ENCODE peak calls at places on chromosomes 5 and 9, in five cellular contexts. C is GM12892, N is H1, X is GM12891, Z is GM12878. W is an unnamed sample.

GRCh38 chr9:96158147-96158546 is 143.8 kb downstream of the HSD17B3 start:
- DNase-seq in X (no peak), N (no peak), C (no peak), Z (no peak), W (no peak)

GRCh38 chr5:175464414-175465233 is 13.7 kb upstream of the SFXN1 start:
- DNase-seq in X (no peak), Z (no peak), N (peak; percentile 87), C (no peak), W (peak; percentile 60)

GRCh38 chr9:742914-743594 is 98.4 kb upstream of the DMRT1 start:
- DNase-seq in N (no peak), C (no peak), Z (no peak), X (no peak), W (no peak)

GRCh38 chr5:173547579-173547978 is 68.9 kb downstream of the BOD1 start:
- DNase-seq in N (no peak), C (peak; percentile 47), Z (peak; percentile 48), X (peak; percentile 38), W (no peak)

GRCh38 chr5:14665110-14665822 is 748 bp downstream of the OTULIN start:
- DNase-seq in X (no peak), C (no peak), N (no peak), Z (no peak), W (peak; percentile 70)

GRCh38 chr5:61744690-61745619 is 412.9 kb downstream of the ZSWIM6 start:
- DNase-seq in X (no peak), Z (no peak), N (no peak), C (no peak), W (peak; percentile 3)

GRCh38 chr5:159163027-159163699 is 46.2 kb downstream of the RNF145 start:
- DNase-seq in X (no peak), C (no peak), Z (no peak), N (no peak), W (no peak)

GRCh38 chr5:115379622-115380344 is 83.3 kb upstream of the CCDC112 start:
- DNase-seq in Z (peak; percentile 24), X (no peak), C (no peak), N (no peak), W (no peak)

GRCh38 chr5:146805099-146805498 is 73.5 kb downstream of the PPP2R2B start:
- DNase-seq in X (no peak), Z (no peak), N (no peak), C (no peak), W (no peak)

GRCh38 chr5:154520861-154521453 is 42.9 kb upstream of the HAND1 start:
- DNase-seq in Z (no peak), C (peak; percentile 43), N (peak; percentile 93), X (peak; percentile 29), W (peak; percentile 34)

GRCh38 chr5:154517181-154517580 is 39.2 kb upstream of the HAND1 start:
- DNase-seq in C (no peak), N (no peak), Z (no peak), X (no peak), W (no peak)

GRCh38 chr5:154518438-154518867 is 40.4 kb upstream of the HAND1 start:
- DNase-seq in Z (no peak), N (no peak), X (no peak), C (no peak), W (no peak)

GRCh38 chr5:154517781-154518437 is 39.9 kb upstream of the HAND1 start:
- DNase-seq in N (no peak), C (no peak), Z (no peak), X (no peak), W (no peak)

DNA sequence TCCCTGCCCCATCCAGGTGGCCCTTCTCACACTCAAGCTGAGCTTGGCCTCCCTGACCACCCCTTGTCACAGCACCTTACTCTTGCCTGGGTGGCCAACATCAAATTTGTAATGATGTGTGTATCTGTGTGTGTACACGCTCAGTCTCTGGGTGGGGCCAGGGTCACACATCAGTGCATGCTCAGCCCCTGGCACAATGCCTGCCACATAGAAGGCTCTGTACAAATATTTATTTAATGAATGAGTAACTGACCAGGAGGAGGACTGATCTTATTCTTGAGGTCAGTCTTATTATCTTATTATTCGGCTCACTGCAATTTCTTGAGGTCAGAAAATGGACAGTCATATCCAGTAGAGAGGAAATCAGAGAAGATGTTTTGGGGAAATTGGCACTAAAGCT is 41.3 kb upstream of the HAND1 start:
- DNase-seq in C (no peak), X (no peak), Z (no peak), N (no peak), W (no peak)
- TF ChIP-seq TAF1 in C (no peak), X (no peak), Z (no peak), N (no peak), W (no peak)

GRCh38 chr5:126184474-126184873 is 238.7 kb upstream of the GRAMD2B start:
- DNase-seq in C (no peak), X (no peak), Z (no peak), N (no peak), W (no peak)

GRCh38 chr5:126192226-126192625 is 231.0 kb upstream of the GRAMD2B start:
- DNase-seq in N (no peak), X (no peak), Z (no peak), C (no peak), W (no peak)

GRCh38 chr5:126189862-126190261 is 233.3 kb upstream of the GRAMD2B start:
- DNase-seq in N (no peak), Z (no peak), X (no peak), C (no peak), W (no peak)

GRCh38 chr5:126186210-126186609 is 237.0 kb upstream of the GRAMD2B start:
- DNase-seq in Z (no peak), N (no peak), C (no peak), X (no peak), W (no peak)

GRCh38 chr5:126188804-126189203 is 234.4 kb upstream of the GRAMD2B start:
- DNase-seq in Z (no peak), X (no peak), C (no peak), N (no peak), W (no peak)
- TF ChIP-seq TAF1 in Z (no peak), X (no peak), C (no peak), N (no peak), W (no peak)

DNA sequence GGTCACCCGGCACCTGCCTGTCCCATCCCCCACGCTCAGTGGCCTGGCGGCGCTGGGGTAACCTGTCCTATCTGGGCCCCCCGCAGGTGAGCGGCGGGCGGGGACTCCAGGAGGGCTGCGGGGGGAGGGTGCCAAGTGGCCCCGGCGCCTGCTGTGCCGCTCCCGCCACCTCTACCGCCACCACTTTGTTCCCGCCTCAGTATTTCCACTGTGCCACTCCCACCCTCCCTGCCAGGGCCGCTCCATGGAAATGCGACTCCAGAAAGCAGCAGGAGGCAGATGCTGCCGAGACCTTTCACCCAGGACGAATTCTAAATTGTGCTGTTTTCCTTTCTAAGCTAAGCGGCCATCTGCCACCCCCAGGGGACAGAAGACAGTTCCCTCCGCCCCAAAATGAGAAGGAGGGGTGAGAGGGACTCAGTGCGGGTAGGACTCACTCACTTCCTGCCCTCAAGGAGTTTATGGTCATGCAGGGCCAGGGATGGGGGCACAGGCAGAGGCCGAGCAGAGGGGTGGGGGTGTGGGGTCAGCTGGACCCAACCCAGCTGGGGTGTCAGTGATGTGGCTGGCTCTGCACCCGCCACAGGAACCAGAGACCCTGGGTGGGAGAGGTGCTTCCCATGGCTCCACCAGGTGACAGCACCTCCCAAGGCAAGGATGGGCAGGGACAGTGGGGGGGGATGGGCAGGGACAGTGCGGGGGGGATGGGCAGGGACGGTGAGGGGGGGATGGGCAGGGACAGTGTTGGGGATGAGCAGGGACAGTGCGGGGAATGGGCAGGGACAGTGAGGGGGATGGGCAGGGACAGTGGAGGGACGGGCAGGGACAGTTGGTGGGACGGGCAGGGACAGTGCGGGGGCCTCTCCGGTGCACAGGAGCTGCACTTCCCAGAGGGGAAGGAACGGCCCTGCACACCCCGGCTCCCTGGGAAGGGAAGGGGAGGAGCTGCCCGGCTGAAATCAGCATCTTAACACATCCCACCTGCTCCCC is 17.8 kb downstream of the NOTCH1 start:
- DNase-seq in Z (no peak), N (no peak), C (peak; percentile 71), X (no peak), W (no peak)
- TF ChIP-seq TAF1 in Z (no peak), N (no peak), C (no peak), X (no peak), W (no peak)

GRCh38 chr5:141825836-141826560 is 52.2 kb downstream of the PCDH1 start:
- DNase-seq in N (no peak), Z (no peak), C (peak; percentile 45), X (peak; percentile 41), W (no peak)

GRCh38 chr5:141823056-141823455 is 55.2 kb downstream of the PCDH1 start:
- DNase-seq in Z (no peak), C (no peak), X (no peak), N (no peak), W (no peak)

GRCh38 chr5:141824717-141825116 is 53.5 kb downstream of the PCDH1 start:
- DNase-seq in Z (no peak), X (no peak), C (no peak), N (no peak), W (no peak)

GRCh38 chr5:141826674-141827073 is 51.5 kb downstream of the PCDH1 start:
- DNase-seq in C (no peak), X (no peak), Z (no peak), N (no peak), W (no peak)

DNA sequence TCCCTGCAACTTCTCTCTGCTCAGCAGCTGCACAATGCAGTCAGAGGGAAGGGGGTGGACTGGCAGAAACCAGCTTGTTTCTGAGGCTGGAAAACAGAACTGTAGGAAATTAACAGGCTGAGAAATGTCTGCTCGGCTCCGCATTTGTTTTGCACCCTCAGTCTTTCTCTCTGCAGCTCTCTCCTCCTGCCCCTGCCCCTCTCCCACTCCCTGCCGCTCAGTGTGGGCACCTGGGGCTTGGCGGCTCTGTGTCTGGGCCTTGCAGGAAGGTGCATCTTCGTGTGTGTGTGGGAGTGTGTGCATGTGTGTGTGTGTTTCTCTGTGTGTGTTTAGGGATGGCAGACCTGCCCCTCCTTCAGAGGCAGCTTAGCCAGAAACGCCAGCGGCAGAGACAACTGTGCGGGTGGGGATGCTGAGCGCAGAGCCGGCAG is 53.0 kb downstream of the PCDH1 start:
- DNase-seq in N (no peak), Z (no peak), C (no peak), X (no peak), W (no peak)
- TF ChIP-seq TAF1 in N (no peak), Z (no peak), C (no peak), X (no peak), W (no peak)

GRCh38 chr5:172531704-172532026 is 77.3 kb upstream of the SH3PXD2B start:
- DNase-seq in Z (no peak), C (no peak), N (peak; percentile 37), X (no peak), W (no peak)
- TF ChIP-seq TAF1 in Z (no peak), C (no peak), N (no peak), X (no peak), W (no peak)

GRCh38 chr5:76527685-76528161 is 95.5 kb downstream of the F2RL2 start:
- DNase-seq in Z (no peak), C (no peak), X (no peak), N (no peak), W (peak; percentile 27)

GRCh38 chr5:76524101-76524835 is 98.9 kb downstream of the F2RL2 start:
- DNase-seq in X (no peak), Z (no peak), C (no peak), N (no peak), W (no peak)

GRCh38 chr5:76526950-76527349 is 96.3 kb downstream of the F2RL2 start:
- DNase-seq in C (no peak), X (no peak), Z (no peak), N (no peak), W (no peak)

GRCh38 chr5:76522103-76522942 is 100.9 kb downstream of the F2RL2 start:
- DNase-seq in N (no peak), C (no peak), X (no peak), Z (no peak), W (peak; percentile 86)

DNA sequence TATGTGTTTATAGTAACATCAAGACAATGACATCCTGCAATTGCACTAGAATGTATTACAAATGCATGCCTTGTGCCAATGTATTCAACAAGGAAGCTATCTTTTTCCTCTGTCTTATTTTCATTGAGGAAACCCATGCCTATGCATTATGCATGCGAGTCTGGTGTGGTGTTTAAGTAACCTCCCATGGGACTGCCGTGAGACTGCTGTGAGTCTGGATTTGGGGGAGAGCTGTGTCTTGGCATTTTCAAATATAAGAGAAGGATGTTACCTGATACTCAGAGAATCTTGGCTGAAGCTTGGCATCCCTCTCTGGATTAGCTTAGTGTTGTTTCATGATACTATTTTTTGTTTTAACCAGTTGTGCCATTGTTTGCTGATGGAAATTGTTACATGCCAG is 98.3 kb downstream of the F2RL2 start:
- DNase-seq in N (no peak), C (no peak), X (no peak), Z (no peak), W (no peak)
- TF ChIP-seq TAF1 in N (no peak), C (no peak), X (no peak), Z (no peak), W (no peak)